ENCODE peak calls at places on chromosomes 11 and 22, in five cellular contexts. O, X, T, N and U are unnamed samples.
A peak's percentile ranks its signal among the peaks of the same experiment; 100 is the strongest.

GRCh38 chr11:22244986-22245592 is 52.2 kb downstream of the ANO5 start:
- DNase-seq in O (peak; percentile 0), X (peak; percentile 37), T (peak; percentile 44), N (no peak), U (peak; percentile 6)

GRCh38 chr11:20429216-20429615 is 41.7 kb downstream of the PRMT3 start:
- DNase-seq in O (no peak), X (no peak), T (no peak), N (no peak), U (no peak)

GRCh38 chr11:16800382-16800781 is 61.9 kb downstream of the C11orf58 start:
- DNase-seq in O (no peak), X (no peak), T (no peak), N (no peak), U (no peak)

GRCh38 chr22:28594784-28595324 is 84.8 kb downstream of the TTC28 start:
- DNase-seq in O (peak; percentile 58), X (no peak), T (peak; percentile 62), N (no peak), U (peak; percentile 76)

GRCh38 chr22:42921301-42921700 is 64.2 kb upstream of the ARFGAP3 start:
- DNase-seq in O (no peak), X (no peak), T (no peak), N (no peak), U (no peak)

GRCh38 chr11:134752526-134752925 is 340.5 kb upstream of the B3GAT1 start:
- DNase-seq in O (no peak), X (no peak), T (no peak), N (no peak), U (no peak)

GRCh38 chr11:11243790-11244469 is 109.1 kb downstream of the CSNK2A3 start:
- DNase-seq in O (no peak), X (no peak), T (peak; percentile 87), N (no peak), U (no peak)

GRCh38 chr11:71252782-71253730 is 679 bp upstream of the SHANK2 start:
- DNase-seq in O (peak; percentile 38), X (no peak), T (no peak), N (no peak), U (no peak)

GRCh38 chr11:115458877-115459276 is 45.3 kb downstream of the CADM1 start:
- DNase-seq in O (no peak), X (no peak), T (no peak), N (no peak), U (no peak)

GRCh38 chr11:34509336-34509902 is 4.2 kb downstream of the ELF5 start:
- DNase-seq in O (no peak), X (no peak), T (no peak), N (no peak), U (no peak)

GRCh38 chr22:40218152-40218551 is 40.4 kb downstream of the TNRC6B start:
- DNase-seq in O (no peak), X (no peak), T (no peak), N (no peak), U (no peak)